ENCODE peak calls at places on chromosomes 5 and 9, in ten cellular contexts. One of them, this sample, is unnamed.

GRCh38 chr9:124574944-124575343 is 67.7 kb upstream of the NR5A1 start:
- DNase-seq in sigmoid colon: no peak
- DNase-seq in Peyer's patch: no peak
- DNase-seq in WERI-Rb-1: peak
- DNase-seq in spleen: no peak
- DNase-seq in IMR-90: peak
- DNase-seq in fibroblast of lung: peak
- DNase-seq in substantia nigra: no peak
- DNase-seq in dorsolateral prefrontal cortex: no peak
- DNase-seq in CD8-positive, alpha-beta memory T cell: no peak
- DNase-seq in this sample: no peak

GRCh38 chr9:95360866-95361265 is 43.4 kb upstream of the FANCC start:
- DNase-seq in CD8-positive, alpha-beta memory T cell: no peak
- DNase-seq in IMR-90: no peak
- DNase-seq in substantia nigra: no peak
- DNase-seq in dorsolateral prefrontal cortex: no peak
- DNase-seq in Peyer's patch: no peak
- DNase-seq in sigmoid colon: no peak
- DNase-seq in spleen: no peak
- DNase-seq in WERI-Rb-1: no peak
- DNase-seq in fibroblast of lung: no peak
- DNase-seq in this sample: no peak

GRCh38 chr9:90991953-90992352 is 190.3 kb downstream of the SYK start:
- DNase-seq in substantia nigra: no peak
- DNase-seq in sigmoid colon: no peak
- DNase-seq in WERI-Rb-1: no peak
- DNase-seq in Peyer's patch: no peak
- DNase-seq in IMR-90: no peak
- DNase-seq in fibroblast of lung: peak
- DNase-seq in spleen: no peak
- DNase-seq in CD8-positive, alpha-beta memory T cell: no peak
- DNase-seq in dorsolateral prefrontal cortex: no peak
- DNase-seq in this sample: no peak

GRCh38 chr5:172383231-172383802 is 71.0 kb downstream of the SH3PXD2B start:
- DNase-seq in WERI-Rb-1: no peak
- DNase-seq in fibroblast of lung: peak
- DNase-seq in CD8-positive, alpha-beta memory T cell: no peak
- DNase-seq in IMR-90: peak
- DNase-seq in dorsolateral prefrontal cortex: no peak
- DNase-seq in substantia nigra: no peak
- DNase-seq in spleen: no peak
- DNase-seq in sigmoid colon: no peak
- DNase-seq in Peyer's patch: no peak
- DNase-seq in this sample: no peak

GRCh38 chr5:151691706-151692105 is 5.0 kb upstream of the SPARC start:
- DNase-seq in fibroblast of lung: peak
- DNase-seq in Peyer's patch: no peak
- DNase-seq in CD8-positive, alpha-beta memory T cell: no peak
- DNase-seq in spleen: no peak
- DNase-seq in substantia nigra: no peak
- DNase-seq in WERI-Rb-1: no peak
- DNase-seq in IMR-90: no peak
- DNase-seq in sigmoid colon: no peak
- DNase-seq in dorsolateral prefrontal cortex: no peak
- DNase-seq in this sample: no peak

GRCh38 chr9:130537346-130538050 is 41.9 kb upstream of the FUBP3 start:
- DNase-seq in sigmoid colon: no peak
- DNase-seq in WERI-Rb-1: no peak
- DNase-seq in dorsolateral prefrontal cortex: no peak
- DNase-seq in Peyer's patch: no peak
- DNase-seq in IMR-90: no peak
- DNase-seq in substantia nigra: no peak
- DNase-seq in CD8-positive, alpha-beta memory T cell: no peak
- DNase-seq in spleen: peak
- DNase-seq in fibroblast of lung: peak
- DNase-seq in this sample: no peak

GRCh38 chr5:113606298-113607134 is 93.0 kb downstream of the YTHDC2 start:
- DNase-seq in spleen: no peak
- DNase-seq in WERI-Rb-1: peak
- DNase-seq in dorsolateral prefrontal cortex: no peak
- DNase-seq in substantia nigra: peak
- DNase-seq in Peyer's patch: no peak
- DNase-seq in CD8-positive, alpha-beta memory T cell: peak
- DNase-seq in fibroblast of lung: peak
- DNase-seq in IMR-90: peak
- DNase-seq in sigmoid colon: no peak
- DNase-seq in this sample: peak

GRCh38 chr5:72400950-72401349 is 80.8 kb downstream of the PTCD2 start:
- DNase-seq in WERI-Rb-1: no peak
- DNase-seq in fibroblast of lung: no peak
- DNase-seq in Peyer's patch: no peak
- DNase-seq in substantia nigra: no peak
- DNase-seq in IMR-90: no peak
- DNase-seq in sigmoid colon: no peak
- DNase-seq in CD8-positive, alpha-beta memory T cell: no peak
- DNase-seq in spleen: no peak
- DNase-seq in dorsolateral prefrontal cortex: no peak
- DNase-seq in this sample: no peak

GRCh38 chr5:35794688-35795375 is 61.9 kb upstream of the IL7R start:
- DNase-seq in fibroblast of lung: no peak
- DNase-seq in WERI-Rb-1: no peak
- DNase-seq in sigmoid colon: no peak
- DNase-seq in Peyer's patch: no peak
- DNase-seq in spleen: no peak
- DNase-seq in substantia nigra: no peak
- DNase-seq in CD8-positive, alpha-beta memory T cell: no peak
- DNase-seq in IMR-90: no peak
- DNase-seq in dorsolateral prefrontal cortex: no peak
- DNase-seq in this sample: no peak
- H3K27ac ChIP-seq in fibroblast of lung: no peak
- H3K27ac ChIP-seq in WERI-Rb-1: no peak
- H3K27ac ChIP-seq in sigmoid colon: no peak
- H3K27ac ChIP-seq in Peyer's patch: no peak
- H3K27ac ChIP-seq in spleen: no peak
- H3K27ac ChIP-seq in substantia nigra: no peak
- H3K27ac ChIP-seq in CD8-positive, alpha-beta memory T cell: no peak
- H3K27ac ChIP-seq in IMR-90: no peak
- H3K27ac ChIP-seq in dorsolateral prefrontal cortex: no peak
- H3K27ac ChIP-seq in this sample: no peak

DNA sequence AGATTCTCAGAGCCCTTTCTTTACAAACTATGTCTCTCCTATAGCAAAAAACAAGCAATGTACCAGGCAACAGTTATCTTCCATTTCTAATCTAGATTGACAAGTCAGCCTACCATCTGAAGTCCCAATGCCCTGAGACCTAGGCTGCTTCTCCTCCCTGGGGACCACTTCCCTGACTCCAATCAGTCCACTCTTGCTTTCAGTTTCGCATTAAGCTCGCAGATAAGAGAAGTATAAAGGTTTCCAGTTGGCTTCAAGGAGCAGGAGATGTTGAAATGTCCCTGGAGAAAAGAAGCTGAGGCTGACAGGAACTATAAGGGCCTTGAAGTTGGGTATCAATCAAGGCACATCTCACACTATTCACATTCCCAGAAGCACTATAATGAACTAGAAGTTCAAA is 32.3 kb downstream of the ERP44 start:
- DNase-seq in WERI-Rb-1: no peak
- DNase-seq in dorsolateral prefrontal cortex: no peak
- DNase-seq in spleen: no peak
- DNase-seq in CD8-positive, alpha-beta memory T cell: no peak
- DNase-seq in substantia nigra: no peak
- DNase-seq in Peyer's patch: no peak
- DNase-seq in IMR-90: peak
- DNase-seq in sigmoid colon: no peak
- DNase-seq in fibroblast of lung: no peak
- DNase-seq in this sample: no peak
- H3K27ac ChIP-seq in WERI-Rb-1: no peak
- H3K27ac ChIP-seq in dorsolateral prefrontal cortex: no peak
- H3K27ac ChIP-seq in spleen: no peak
- H3K27ac ChIP-seq in CD8-positive, alpha-beta memory T cell: no peak
- H3K27ac ChIP-seq in substantia nigra: no peak
- H3K27ac ChIP-seq in Peyer's patch: no peak
- H3K27ac ChIP-seq in IMR-90: peak
- H3K27ac ChIP-seq in sigmoid colon: no peak
- H3K27ac ChIP-seq in fibroblast of lung: peak
- H3K27ac ChIP-seq in this sample: no peak

GRCh38 chr5:139461176-139461575 is 1.4 kb downstream of the ECSCR start:
- DNase-seq in WERI-Rb-1: no peak
- DNase-seq in IMR-90: no peak
- DNase-seq in sigmoid colon: no peak
- DNase-seq in dorsolateral prefrontal cortex: no peak
- DNase-seq in fibroblast of lung: no peak
- DNase-seq in substantia nigra: no peak
- DNase-seq in CD8-positive, alpha-beta memory T cell: no peak
- DNase-seq in Peyer's patch: no peak
- DNase-seq in spleen: no peak
- DNase-seq in this sample: no peak

GRCh38 chr5:139461698-139462097 is 845 bp downstream of the ECSCR start:
- DNase-seq in dorsolateral prefrontal cortex: no peak
- DNase-seq in substantia nigra: no peak
- DNase-seq in sigmoid colon: no peak
- DNase-seq in WERI-Rb-1: no peak
- DNase-seq in fibroblast of lung: peak
- DNase-seq in CD8-positive, alpha-beta memory T cell: no peak
- DNase-seq in spleen: no peak
- DNase-seq in Peyer's patch: no peak
- DNase-seq in IMR-90: peak
- DNase-seq in this sample: no peak

GRCh38 chr5:139459451-139459934 is 3.0 kb downstream of the ECSCR start:
- DNase-seq in spleen: peak
- DNase-seq in Peyer's patch: no peak
- DNase-seq in IMR-90: no peak
- DNase-seq in fibroblast of lung: peak
- DNase-seq in sigmoid colon: peak
- DNase-seq in CD8-positive, alpha-beta memory T cell: no peak
- DNase-seq in dorsolateral prefrontal cortex: no peak
- DNase-seq in WERI-Rb-1: no peak
- DNase-seq in substantia nigra: no peak
- DNase-seq in this sample: no peak

GRCh38 chr5:139460457-139460856 is 2.1 kb downstream of the ECSCR start:
- DNase-seq in fibroblast of lung: peak
- DNase-seq in spleen: no peak
- DNase-seq in WERI-Rb-1: no peak
- DNase-seq in CD8-positive, alpha-beta memory T cell: no peak
- DNase-seq in Peyer's patch: no peak
- DNase-seq in substantia nigra: no peak
- DNase-seq in sigmoid colon: no peak
- DNase-seq in dorsolateral prefrontal cortex: no peak
- DNase-seq in IMR-90: no peak
- DNase-seq in this sample: no peak

DNA sequence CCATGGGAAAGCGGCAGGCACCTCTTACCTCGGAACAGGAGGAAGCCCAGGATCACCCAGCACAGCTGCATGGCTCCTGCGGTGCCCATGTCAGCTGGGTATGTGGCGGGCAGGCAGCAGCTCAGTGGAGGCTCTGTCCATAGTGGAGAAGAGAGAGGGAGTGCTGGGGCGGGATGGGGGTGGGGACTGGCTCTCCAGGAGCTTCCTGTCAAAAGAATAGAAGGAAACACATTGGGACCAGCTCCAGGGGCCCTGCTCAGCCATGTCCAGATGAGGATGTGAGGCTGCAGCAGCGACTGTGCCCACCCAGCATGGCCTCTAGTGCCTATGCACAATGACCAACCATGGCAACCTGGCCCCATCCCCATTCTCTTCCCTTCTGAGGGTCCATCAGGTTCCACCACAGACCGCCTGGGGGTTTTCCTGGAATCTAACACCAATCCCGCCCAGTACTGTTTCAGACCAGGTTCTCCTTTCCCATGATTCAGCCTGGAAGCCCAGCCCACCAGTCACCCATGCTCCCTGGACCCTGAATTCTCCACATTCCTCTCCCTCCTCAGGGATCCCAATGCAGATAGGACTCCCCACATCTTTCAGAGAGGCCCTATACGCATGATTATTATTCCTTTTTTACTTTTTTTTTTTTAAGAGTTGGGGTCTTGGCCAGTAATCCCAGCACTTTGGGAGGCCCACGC is at the start of gene ECSCR:
- DNase-seq in Peyer's patch: no peak
- DNase-seq in dorsolateral prefrontal cortex: no peak
- DNase-seq in WERI-Rb-1: no peak
- DNase-seq in fibroblast of lung: peak
- DNase-seq in CD8-positive, alpha-beta memory T cell: no peak
- DNase-seq in sigmoid colon: no peak
- DNase-seq in IMR-90: no peak
- DNase-seq in substantia nigra: no peak
- DNase-seq in spleen: peak
- DNase-seq in this sample: no peak
- H3K27ac ChIP-seq in Peyer's patch: no peak
- H3K27ac ChIP-seq in dorsolateral prefrontal cortex: no peak
- H3K27ac ChIP-seq in WERI-Rb-1: no peak
- H3K27ac ChIP-seq in fibroblast of lung: no peak
- H3K27ac ChIP-seq in CD8-positive, alpha-beta memory T cell: no peak
- H3K27ac ChIP-seq in sigmoid colon: peak
- H3K27ac ChIP-seq in IMR-90: peak
- H3K27ac ChIP-seq in substantia nigra: no peak
- H3K27ac ChIP-seq in spleen: peak
- H3K27ac ChIP-seq in this sample: no peak

GRCh38 chr5:134566181-134566740 is 40.8 kb downstream of the JADE2 start:
- DNase-seq in CD8-positive, alpha-beta memory T cell: no peak
- DNase-seq in fibroblast of lung: no peak
- DNase-seq in dorsolateral prefrontal cortex: no peak
- DNase-seq in substantia nigra: no peak
- DNase-seq in spleen: peak
- DNase-seq in Peyer's patch: no peak
- DNase-seq in WERI-Rb-1: no peak
- DNase-seq in IMR-90: no peak
- DNase-seq in sigmoid colon: no peak
- DNase-seq in this sample: no peak

GRCh38 chr5:134566741-134567221 is 41.3 kb downstream of the JADE2 start:
- DNase-seq in sigmoid colon: no peak
- DNase-seq in dorsolateral prefrontal cortex: no peak
- DNase-seq in IMR-90: no peak
- DNase-seq in WERI-Rb-1: no peak
- DNase-seq in fibroblast of lung: no peak
- DNase-seq in spleen: no peak
- DNase-seq in Peyer's patch: peak
- DNase-seq in substantia nigra: no peak
- DNase-seq in CD8-positive, alpha-beta memory T cell: no peak
- DNase-seq in this sample: no peak

GRCh38 chr5:134568761-134569725 is 43.6 kb downstream of the JADE2 start:
- DNase-seq in IMR-90: peak
- DNase-seq in WERI-Rb-1: no peak
- DNase-seq in CD8-positive, alpha-beta memory T cell: no peak
- DNase-seq in fibroblast of lung: peak
- DNase-seq in sigmoid colon: peak
- DNase-seq in substantia nigra: peak
- DNase-seq in spleen: peak
- DNase-seq in Peyer's patch: peak
- DNase-seq in dorsolateral prefrontal cortex: peak
- DNase-seq in this sample: peak

GRCh38 chr5:134568339-134568700 is 42.9 kb downstream of the JADE2 start:
- DNase-seq in Peyer's patch: no peak
- DNase-seq in dorsolateral prefrontal cortex: no peak
- DNase-seq in substantia nigra: no peak
- DNase-seq in fibroblast of lung: no peak
- DNase-seq in spleen: no peak
- DNase-seq in sigmoid colon: no peak
- DNase-seq in IMR-90: no peak
- DNase-seq in WERI-Rb-1: no peak
- DNase-seq in CD8-positive, alpha-beta memory T cell: no peak
- DNase-seq in this sample: no peak

DNA sequence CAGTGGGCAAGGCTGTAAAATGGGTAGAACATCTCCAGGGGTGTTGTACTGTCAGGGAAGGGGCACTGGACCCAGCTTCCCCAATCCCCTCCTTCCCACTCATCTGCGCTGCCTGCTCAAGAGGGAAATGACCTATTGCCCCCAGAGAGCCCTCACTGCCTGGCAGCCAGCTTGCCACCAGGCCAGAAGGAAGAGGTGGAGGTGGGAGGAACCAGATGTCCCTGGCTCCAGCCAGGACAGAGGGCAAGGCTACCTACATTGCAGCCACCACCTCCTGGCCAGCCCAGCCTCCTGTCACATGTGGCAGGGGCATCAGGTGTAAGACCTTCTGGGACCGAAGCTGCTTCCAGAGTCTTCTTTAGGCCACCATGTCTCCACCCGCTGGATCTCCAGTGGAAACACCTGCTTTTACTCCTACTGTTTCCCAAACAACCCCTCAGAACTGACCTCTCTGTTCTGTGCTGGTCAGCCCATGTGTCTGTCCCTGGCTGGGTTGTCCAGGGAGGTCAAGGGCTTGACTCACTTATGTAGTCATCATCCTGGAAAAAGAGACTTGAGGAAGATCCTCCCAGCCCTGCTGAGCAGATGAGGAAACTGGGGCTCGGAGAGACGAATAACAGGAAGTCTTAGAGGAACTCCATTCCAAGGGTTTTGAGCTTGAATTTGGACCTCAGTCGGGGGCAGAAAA is 42.3 kb downstream of the JADE2 start:
- DNase-seq in CD8-positive, alpha-beta memory T cell: no peak
- DNase-seq in WERI-Rb-1: no peak
- DNase-seq in substantia nigra: no peak
- DNase-seq in IMR-90: peak
- DNase-seq in fibroblast of lung: peak
- DNase-seq in Peyer's patch: no peak
- DNase-seq in sigmoid colon: peak
- DNase-seq in dorsolateral prefrontal cortex: no peak
- DNase-seq in spleen: peak
- DNase-seq in this sample: no peak
- H3K27ac ChIP-seq in CD8-positive, alpha-beta memory T cell: no peak
- H3K27ac ChIP-seq in WERI-Rb-1: no peak
- H3K27ac ChIP-seq in substantia nigra: peak
- H3K27ac ChIP-seq in IMR-90: no peak
- H3K27ac ChIP-seq in fibroblast of lung: peak
- H3K27ac ChIP-seq in Peyer's patch: no peak
- H3K27ac ChIP-seq in sigmoid colon: peak
- H3K27ac ChIP-seq in dorsolateral prefrontal cortex: peak
- H3K27ac ChIP-seq in spleen: peak
- H3K27ac ChIP-seq in this sample: peak